ENCODE peak calls at places on chromosomes 6 and 20, in five cellular contexts. X is effector CD4-positive, alpha-beta T cell; J is colonic mucosa; V is CD8-positive, alpha-beta T cell; W is astrocyte of the spinal cord. E is an unnamed sample.

GRCh38 chr6:23244300-23244699 is 674.9 kb downstream of the HDGFL1 start:
- DNase-seq in X (no peak), J (no peak), V (no peak), W (peak), E (no peak)

GRCh38 chr6:166760288-166760687 is 133.2 kb upstream of the RPS6KA2 start:
- DNase-seq in X (peak), J (no peak), V (peak), W (no peak), E (no peak)

GRCh38 chr6:42230320-42231034 is 12.8 kb upstream of the MRPS10 start:
- DNase-seq in X (no peak), J (no peak), V (no peak), W (peak), E (no peak)

GRCh38 chr20:52256465-52256864 is 64.9 kb upstream of the ZFP64 start:
- DNase-seq in X (no peak), J (no peak), V (no peak), W (no peak), E (no peak)

GRCh38 chr6:80544500-80545055 is 438.1 kb downstream of the BCKDHB start:
- DNase-seq in X (no peak), J (no peak), V (no peak), W (no peak), E (no peak)

GRCh38 chr6:108543165-108543940 is 17.4 kb upstream of the FOXO3 start:
- DNase-seq in X (no peak), J (no peak), V (no peak), W (no peak), E (no peak)

GRCh38 chr6:46963626-46964025 is 41.9 kb upstream of the ADGRF5 start:
- DNase-seq in X (no peak), J (no peak), V (no peak), W (peak), E (no peak)

GRCh38 chr20:63706027-63706695 is 1.6 kb downstream of the ARFRP1 start:
- DNase-seq in X (no peak), J (peak), V (no peak), W (no peak), E (no peak)

GRCh38 chr6:152746172-152746553 is 4.4 kb upstream of the VIP start:
- DNase-seq in X (no peak), J (no peak), V (no peak), W (peak), E (no peak)

GRCh38 chr6:136103101-136103688 is 146.9 kb downstream of the MTFR2 start:
- DNase-seq in X (no peak), J (no peak), V (no peak), W (no peak), E (no peak)

GRCh38 chr6:142943746-142944125 is 1.2 kb downstream of the HIVEP2 start:
- DNase-seq in X (peak), J (peak), V (peak), W (peak), E (no peak)

GRCh38 chr6:169292340-169293124 is 38.9 kb upstream of the THBS2 start:
- DNase-seq in X (no peak), J (no peak), V (no peak), W (peak), E (no peak)

GRCh38 chr20:17565164-17565845 is 4.6 kb upstream of the DSTN start:
- DNase-seq in X (no peak), J (no peak), V (no peak), W (peak), E (no peak)

GRCh38 chr20:50089787-50090177 is 23.2 kb downstream of the UBE2V1 start:
- DNase-seq in X (no peak), J (no peak), V (no peak), W (no peak), E (no peak)

GRCh38 chr6:142592876-142593275 is 291.1 kb downstream of the ADGRG6 start:
- DNase-seq in X (no peak), J (no peak), V (no peak), W (no peak), E (no peak)

GRCh38 chr6:109511832-109512231 is 28.8 kb upstream of the ZBTB24 start:
- DNase-seq in X (no peak), J (no peak), V (no peak), W (no peak), E (no peak)

GRCh38 chr20:20083796-20084195 is 31.5 kb downstream of the CFAP61 start:
- DNase-seq in X (no peak), J (no peak), V (no peak), W (peak), E (peak)

GRCh38 chr6:37205189-37205996 is 35.4 kb downstream of the PIM1 start:
- DNase-seq in X (no peak), J (no peak), V (no peak), W (no peak), E (no peak)

GRCh38 chr20:54123587-54124180 is 50.1 kb downstream of the CYP24A1 start:
- DNase-seq in X (no peak), J (peak), V (no peak), W (peak), E (no peak)

GRCh38 chr6:17492350-17492749 is 99.0 kb downstream of the CAP2 start:
- DNase-seq in X (no peak), J (no peak), V (no peak), W (no peak), E (no peak)

GRCh38 chr20:16475225-16475624 is 98.0 kb downstream of the KIF16B start:
- DNase-seq in X (no peak), J (no peak), V (no peak), W (peak), E (no peak)

GRCh38 chr6:152099816-152100618 is 292.5 kb downstream of the ESR1 start:
- DNase-seq in X (no peak), J (peak), V (no peak), W (no peak), E (no peak)

E was measured in G401.